ENCODE peak calls at places on chromosomes 7 and 10, in four cellular contexts. D is activated T-helper 1 cell treated with Interleukin-2 at 50 U/mL for 16 hours, F is BJ, X is NCI-H2171. V is an unnamed sample.

GRCh38 chr7:101197991-101198390 is 2.8 kb downstream of the MOGAT3 start:
- DNase-seq in X (no peak), D (no peak), F (no peak), V (no peak)

GRCh38 chr10:25483999-25484398 is 309.2 kb downstream of the GPR158 start:
- DNase-seq in X (no peak), D (no peak), F (no peak), V (no peak)

GRCh38 chr7:85669139-85669692 is 482.4 kb upstream of the SEMA3D start:
- DNase-seq in F (no peak), X (no peak), D (no peak), V (no peak)

GRCh38 chr10:119536508-119536837 is 6.0 kb downstream of the RGS10 start:
- DNase-seq in X (no peak), D (no peak), F (no peak), V (no peak)

GRCh38 chr10:113153493-113154127 is 203.6 kb downstream of the TCF7L2 start:
- DNase-seq in X (no peak), D (no peak), F (no peak), V (no peak)

GRCh38 chr7:47088329-47089067 is 493.4 kb downstream of the TNS3 start:
- DNase-seq in F (no peak), D (no peak), X (peak; percentile 56), V (no peak)

GRCh38 chr7:25765110-25765509 is 386.9 kb upstream of the NFE2L3 start:
- DNase-seq in D (no peak), F (no peak), X (no peak), V (no peak)

GRCh38 chr10:52443419-52444388 is 129.6 kb downstream of the DKK1 start:
- DNase-seq in D (no peak), F (peak; percentile 90), X (no peak), V (no peak)

GRCh38 chr7:142669074-142669654 is 80.1 kb upstream of the PRSS1 start:
- DNase-seq in F (no peak), X (no peak), D (no peak), V (no peak)

V was measured in T-helper 22 cell.